ENCODE peak calls at places on chromosomes 6 and 20, in ten cellular contexts. One of them, this sample, is unnamed. For H3K4me1, the result is how much of the 10 kb centered on the place peaks cover.

GRCh38 chr6:112044856-112045255 is 9.0 kb upstream of the CCN6 start:
- DNase-seq in mesenchymal stem cell: peak
- DNase-seq in gastrocnemius medialis: no peak
- DNase-seq in mucosa of descending colon: no peak
- DNase-seq in tibial artery: no peak
- DNase-seq in heart left ventricle: no peak
- DNase-seq in psoas muscle: no peak
- DNase-seq in PC-3: no peak
- DNase-seq in sigmoid colon: no peak
- DNase-seq in thoracic aorta: no peak
- DNase-seq in this sample: no peak

GRCh38 chr6:71280701-71281100 is 7.9 kb upstream of the OGFRL1 start:
- DNase-seq in mucosa of descending colon: no peak
- DNase-seq in PC-3: no peak
- DNase-seq in heart left ventricle: no peak
- DNase-seq in tibial artery: no peak
- DNase-seq in gastrocnemius medialis: no peak
- DNase-seq in sigmoid colon: no peak
- DNase-seq in psoas muscle: no peak
- DNase-seq in mesenchymal stem cell: no peak
- DNase-seq in thoracic aorta: no peak
- DNase-seq in this sample: no peak

GRCh38 chr6:116279232-116280160 is at the start of gene TSPYL1:
- DNase-seq in sigmoid colon: peak
- DNase-seq in thoracic aorta: peak
- DNase-seq in tibial artery: peak
- DNase-seq in psoas muscle: peak
- DNase-seq in gastrocnemius medialis: peak
- DNase-seq in heart left ventricle: peak
- DNase-seq in mesenchymal stem cell: peak
- DNase-seq in PC-3: peak
- DNase-seq in mucosa of descending colon: peak
- DNase-seq in this sample: peak

GRCh38 chr6:1335367-1336037 is 23.6 kb downstream of the FOXQ1 start:
- DNase-seq in tibial artery: no peak
- DNase-seq in heart left ventricle: no peak
- DNase-seq in sigmoid colon: no peak
- DNase-seq in gastrocnemius medialis: no peak
- DNase-seq in thoracic aorta: no peak
- DNase-seq in psoas muscle: no peak
- DNase-seq in mesenchymal stem cell: peak
- DNase-seq in mucosa of descending colon: peak
- DNase-seq in PC-3: peak
- DNase-seq in this sample: peak

GRCh38 chr6:156461647-156462046 is 315.5 kb upstream of the ARID1B start:
- DNase-seq in tibial artery: no peak
- DNase-seq in sigmoid colon: no peak
- DNase-seq in mesenchymal stem cell: no peak
- DNase-seq in mucosa of descending colon: no peak
- DNase-seq in psoas muscle: no peak
- DNase-seq in gastrocnemius medialis: no peak
- DNase-seq in heart left ventricle: no peak
- DNase-seq in thoracic aorta: no peak
- DNase-seq in PC-3: no peak
- DNase-seq in this sample: no peak

GRCh38 chr6:106858653-106859092 is 115.9 kb downstream of the CD24 start:
- DNase-seq in PC-3: peak
- DNase-seq in tibial artery: no peak
- DNase-seq in mesenchymal stem cell: peak
- DNase-seq in gastrocnemius medialis: no peak
- DNase-seq in thoracic aorta: no peak
- DNase-seq in heart left ventricle: no peak
- DNase-seq in mucosa of descending colon: peak
- DNase-seq in sigmoid colon: no peak
- DNase-seq in psoas muscle: no peak
- DNase-seq in this sample: peak

GRCh38 chr6:5866547-5867051 is 140.1 kb downstream of the NRN1 start:
- DNase-seq in mucosa of descending colon: no peak
- DNase-seq in thoracic aorta: no peak
- DNase-seq in heart left ventricle: no peak
- DNase-seq in sigmoid colon: no peak
- DNase-seq in tibial artery: no peak
- DNase-seq in psoas muscle: no peak
- DNase-seq in PC-3: peak
- DNase-seq in gastrocnemius medialis: peak
- DNase-seq in mesenchymal stem cell: peak
- DNase-seq in this sample: no peak

GRCh38 chr6:134642819-134643218 is 307.1 kb downstream of the ALDH8A1 start:
- DNase-seq in thoracic aorta: no peak
- DNase-seq in tibial artery: no peak
- DNase-seq in heart left ventricle: no peak
- DNase-seq in gastrocnemius medialis: no peak
- DNase-seq in mucosa of descending colon: no peak
- DNase-seq in mesenchymal stem cell: no peak
- DNase-seq in sigmoid colon: no peak
- DNase-seq in psoas muscle: no peak
- DNase-seq in PC-3: no peak
- DNase-seq in this sample: no peak

DNA sequence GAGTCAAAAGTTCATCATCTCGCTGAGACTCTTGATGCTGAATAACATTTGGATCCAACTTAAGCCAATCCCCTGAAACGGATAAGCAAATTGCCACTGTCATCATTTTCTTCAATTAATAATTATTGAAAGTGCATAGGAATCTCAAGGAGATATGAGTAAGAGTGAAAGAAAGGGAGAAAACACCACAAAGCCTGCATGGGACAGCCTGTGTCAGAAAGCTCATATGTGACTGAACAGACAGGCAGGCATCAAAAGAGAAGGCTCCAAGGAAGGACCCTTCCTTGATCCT is 13.3 kb downstream of the ATXN1 start:
- DNase-seq in psoas muscle: no peak
- DNase-seq in mucosa of descending colon: no peak
- DNase-seq in PC-3: no peak
- DNase-seq in mesenchymal stem cell: no peak
- DNase-seq in thoracic aorta: no peak
- DNase-seq in gastrocnemius medialis: no peak
- DNase-seq in tibial artery: no peak
- DNase-seq in heart left ventricle: no peak
- DNase-seq in sigmoid colon: no peak
- DNase-seq in this sample: no peak
- H3K4me1 ChIP-seq in psoas muscle: half or more
- H3K4me1 ChIP-seq in mucosa of descending colon: under half
- H3K4me1 ChIP-seq in PC-3: half or more
- H3K4me1 ChIP-seq in mesenchymal stem cell: under half
- H3K4me1 ChIP-seq in thoracic aorta: under half
- H3K4me1 ChIP-seq in gastrocnemius medialis: half or more
- H3K4me1 ChIP-seq in tibial artery: half or more
- H3K4me1 ChIP-seq in heart left ventricle: under half
- H3K4me1 ChIP-seq in sigmoid colon: half or more
- H3K4me1 ChIP-seq in this sample: under half

GRCh38 chr20:38550274-38550673 is 30.7 kb upstream of the ADIG start:
- DNase-seq in PC-3: peak
- DNase-seq in tibial artery: no peak
- DNase-seq in mucosa of descending colon: no peak
- DNase-seq in thoracic aorta: no peak
- DNase-seq in psoas muscle: no peak
- DNase-seq in sigmoid colon: no peak
- DNase-seq in heart left ventricle: no peak
- DNase-seq in gastrocnemius medialis: no peak
- DNase-seq in mesenchymal stem cell: no peak
- DNase-seq in this sample: no peak

GRCh38 chr20:38554986-38555385 is 26.0 kb upstream of the ADIG start:
- DNase-seq in thoracic aorta: no peak
- DNase-seq in gastrocnemius medialis: no peak
- DNase-seq in sigmoid colon: no peak
- DNase-seq in heart left ventricle: no peak
- DNase-seq in mesenchymal stem cell: no peak
- DNase-seq in mucosa of descending colon: no peak
- DNase-seq in psoas muscle: no peak
- DNase-seq in PC-3: no peak
- DNase-seq in tibial artery: no peak
- DNase-seq in this sample: no peak

GRCh38 chr20:38547288-38547825 is 33.6 kb upstream of the ADIG start:
- DNase-seq in psoas muscle: no peak
- DNase-seq in mesenchymal stem cell: no peak
- DNase-seq in mucosa of descending colon: no peak
- DNase-seq in thoracic aorta: no peak
- DNase-seq in PC-3: peak
- DNase-seq in tibial artery: no peak
- DNase-seq in sigmoid colon: no peak
- DNase-seq in gastrocnemius medialis: no peak
- DNase-seq in heart left ventricle: no peak
- DNase-seq in this sample: no peak

GRCh38 chr20:38548356-38549083 is 32.5 kb upstream of the ADIG start:
- DNase-seq in gastrocnemius medialis: no peak
- DNase-seq in mesenchymal stem cell: no peak
- DNase-seq in sigmoid colon: no peak
- DNase-seq in thoracic aorta: no peak
- DNase-seq in PC-3: no peak
- DNase-seq in heart left ventricle: no peak
- DNase-seq in mucosa of descending colon: no peak
- DNase-seq in psoas muscle: no peak
- DNase-seq in tibial artery: no peak
- DNase-seq in this sample: no peak

DNA sequence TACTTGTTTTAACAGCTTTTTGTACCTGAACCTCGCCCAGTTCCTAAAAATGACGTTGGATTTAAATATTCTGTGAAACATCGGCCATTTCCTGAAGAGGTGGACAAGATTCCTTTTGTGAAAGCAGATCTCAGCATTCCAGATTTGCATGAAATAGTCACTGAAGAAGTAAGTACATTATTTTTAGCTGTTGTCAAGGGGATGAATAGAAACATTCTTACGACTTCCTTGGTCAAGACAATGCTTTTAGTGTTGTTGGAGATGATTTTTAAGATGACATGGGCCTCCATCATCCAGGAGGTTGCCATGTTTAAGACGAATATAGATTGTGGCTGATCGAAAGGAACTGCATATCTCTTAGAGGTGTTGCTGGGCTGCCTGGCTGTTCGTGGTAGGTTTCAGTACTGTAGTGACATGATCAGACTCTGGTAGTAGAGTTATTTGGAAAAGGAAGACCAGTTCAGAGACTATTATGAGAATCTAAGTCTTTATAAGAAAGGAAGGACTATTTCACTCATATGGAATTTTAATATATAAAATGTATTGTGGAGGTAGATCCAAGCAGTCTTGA is 29.9 kb upstream of the ADIG start:
- DNase-seq in mucosa of descending colon: no peak
- DNase-seq in mesenchymal stem cell: no peak
- DNase-seq in sigmoid colon: no peak
- DNase-seq in thoracic aorta: no peak
- DNase-seq in heart left ventricle: no peak
- DNase-seq in tibial artery: no peak
- DNase-seq in gastrocnemius medialis: no peak
- DNase-seq in psoas muscle: no peak
- DNase-seq in PC-3: no peak
- DNase-seq in this sample: no peak
- H3K4me1 ChIP-seq in mucosa of descending colon: under half
- H3K4me1 ChIP-seq in mesenchymal stem cell: under half
- H3K4me1 ChIP-seq in sigmoid colon: under half
- H3K4me1 ChIP-seq in thoracic aorta: under half
- H3K4me1 ChIP-seq in heart left ventricle: under half
- H3K4me1 ChIP-seq in tibial artery: under half
- H3K4me1 ChIP-seq in gastrocnemius medialis: under half
- H3K4me1 ChIP-seq in psoas muscle: under half
- H3K4me1 ChIP-seq in PC-3: under half
- H3K4me1 ChIP-seq in this sample: under half

DNA sequence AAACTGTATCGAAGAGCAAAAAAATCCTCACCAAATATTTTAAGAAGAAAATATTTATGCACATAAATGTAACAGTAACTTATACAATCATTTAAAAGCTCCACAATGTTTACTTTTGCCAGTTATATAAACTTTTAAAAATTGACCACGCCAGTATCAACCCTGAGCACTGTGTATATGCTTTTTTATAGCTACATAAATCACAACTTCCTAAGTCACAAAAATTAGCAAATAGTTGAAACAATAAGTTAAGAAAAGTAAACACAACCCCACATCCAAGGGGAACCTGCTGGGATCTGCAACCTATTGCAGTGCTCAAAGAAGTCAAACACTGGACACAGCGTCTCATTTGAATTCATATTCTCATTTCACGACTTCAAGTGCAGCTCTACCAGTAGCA is 89.8 kb upstream of the DST start:
- DNase-seq in mesenchymal stem cell: no peak
- DNase-seq in psoas muscle: no peak
- DNase-seq in thoracic aorta: no peak
- DNase-seq in gastrocnemius medialis: no peak
- DNase-seq in heart left ventricle: no peak
- DNase-seq in tibial artery: no peak
- DNase-seq in PC-3: peak
- DNase-seq in sigmoid colon: no peak
- DNase-seq in mucosa of descending colon: no peak
- DNase-seq in this sample: no peak
- H3K4me1 ChIP-seq in mesenchymal stem cell: under half
- H3K4me1 ChIP-seq in psoas muscle: under half
- H3K4me1 ChIP-seq in thoracic aorta: under half
- H3K4me1 ChIP-seq in gastrocnemius medialis: half or more
- H3K4me1 ChIP-seq in heart left ventricle: under half
- H3K4me1 ChIP-seq in tibial artery: half or more
- H3K4me1 ChIP-seq in PC-3: half or more
- H3K4me1 ChIP-seq in sigmoid colon: half or more
- H3K4me1 ChIP-seq in mucosa of descending colon: under half
- H3K4me1 ChIP-seq in this sample: under half

GRCh38 chr20:54646156-54646517 is 170.7 kb downstream of the DOK5 start:
- DNase-seq in PC-3: no peak
- DNase-seq in tibial artery: no peak
- DNase-seq in gastrocnemius medialis: no peak
- DNase-seq in mesenchymal stem cell: no peak
- DNase-seq in sigmoid colon: no peak
- DNase-seq in mucosa of descending colon: no peak
- DNase-seq in thoracic aorta: no peak
- DNase-seq in psoas muscle: no peak
- DNase-seq in heart left ventricle: no peak
- DNase-seq in this sample: no peak

GRCh38 chr20:54642733-54643667 is 167.6 kb downstream of the DOK5 start:
- DNase-seq in sigmoid colon: no peak
- DNase-seq in tibial artery: no peak
- DNase-seq in psoas muscle: no peak
- DNase-seq in heart left ventricle: no peak
- DNase-seq in mesenchymal stem cell: no peak
- DNase-seq in thoracic aorta: no peak
- DNase-seq in mucosa of descending colon: no peak
- DNase-seq in gastrocnemius medialis: no peak
- DNase-seq in PC-3: no peak
- DNase-seq in this sample: no peak

GRCh38 chr20:54648421-54649142 is 173.2 kb downstream of the DOK5 start:
- DNase-seq in psoas muscle: no peak
- DNase-seq in gastrocnemius medialis: no peak
- DNase-seq in heart left ventricle: no peak
- DNase-seq in sigmoid colon: no peak
- DNase-seq in mesenchymal stem cell: no peak
- DNase-seq in tibial artery: no peak
- DNase-seq in thoracic aorta: no peak
- DNase-seq in mucosa of descending colon: no peak
- DNase-seq in PC-3: no peak
- DNase-seq in this sample: no peak

GRCh38 chr20:54645445-54646155 is 170.2 kb downstream of the DOK5 start:
- DNase-seq in PC-3: no peak
- DNase-seq in sigmoid colon: no peak
- DNase-seq in gastrocnemius medialis: no peak
- DNase-seq in tibial artery: no peak
- DNase-seq in mucosa of descending colon: no peak
- DNase-seq in psoas muscle: no peak
- DNase-seq in mesenchymal stem cell: no peak
- DNase-seq in heart left ventricle: no peak
- DNase-seq in thoracic aorta: no peak
- DNase-seq in this sample: no peak

DNA sequence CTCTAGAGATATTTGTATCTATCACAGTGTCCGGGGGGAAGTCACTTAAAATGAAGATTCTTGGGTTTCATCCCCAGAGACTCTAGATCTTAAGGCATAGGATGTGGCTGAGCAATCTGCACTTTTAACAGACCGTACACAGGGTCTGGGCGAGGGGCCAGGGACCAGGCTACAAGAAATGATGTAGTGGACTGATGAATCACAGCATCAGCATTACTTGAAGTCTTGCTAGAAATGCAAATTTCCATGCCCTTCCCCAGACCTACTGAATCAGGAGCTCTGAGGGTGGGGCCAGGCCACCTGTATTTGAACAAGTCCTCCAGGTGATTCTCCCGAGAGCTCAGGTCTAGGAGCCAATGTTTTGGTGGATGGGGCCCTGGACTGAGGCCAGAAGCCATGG is 168.4 kb downstream of the DOK5 start:
- DNase-seq in mesenchymal stem cell: no peak
- DNase-seq in gastrocnemius medialis: no peak
- DNase-seq in psoas muscle: no peak
- DNase-seq in tibial artery: no peak
- DNase-seq in mucosa of descending colon: no peak
- DNase-seq in heart left ventricle: no peak
- DNase-seq in PC-3: peak
- DNase-seq in sigmoid colon: no peak
- DNase-seq in thoracic aorta: no peak
- DNase-seq in this sample: no peak
- H3K4me1 ChIP-seq in mesenchymal stem cell: under half
- H3K4me1 ChIP-seq in gastrocnemius medialis: under half
- H3K4me1 ChIP-seq in psoas muscle: under half
- H3K4me1 ChIP-seq in tibial artery: under half
- H3K4me1 ChIP-seq in mucosa of descending colon: under half
- H3K4me1 ChIP-seq in heart left ventricle: under half
- H3K4me1 ChIP-seq in PC-3: under half
- H3K4me1 ChIP-seq in sigmoid colon: under half
- H3K4me1 ChIP-seq in thoracic aorta: under half
- H3K4me1 ChIP-seq in this sample: under half